ENCODE peak calls at places on chromosomes 6 and 20, in four cellular contexts. H is GM12865, F is mucosa of descending colon, V is AG04450. O is an unnamed sample.

GRCh38 chr20:38581830-38582358 is 897 bp downstream of the ADIG start:
- DNase-seq in H (no peak), V (no peak), F (no peak), O (no peak)

GRCh38 chr6:8705435-8706020 is 270.2 kb upstream of the SLC35B3 start:
- DNase-seq in V (no peak), F (no peak), H (no peak), O (no peak)

GRCh38 chr20:32685541-32686529 is 12.1 kb upstream of the C20orf203 start:
- DNase-seq in V (peak; percentile 81), F (no peak), H (no peak), O (peak; percentile 47)

GRCh38 chr6:166739655-166740318 is 112.7 kb upstream of the RPS6KA2 start:
- DNase-seq in H (no peak), V (no peak), F (no peak), O (no peak)

GRCh38 chr6:126140015-126140414 is 153.7 kb downstream of the TRMT11 start:
- DNase-seq in H (no peak), V (no peak), F (no peak), O (no peak)

GRCh38 chr20:45014671-45015415 is 48.5 kb downstream of the STK4 start:
- DNase-seq in F (no peak), H (no peak), V (no peak), O (no peak)

GRCh38 chr20:23654005-23654404 is 16.2 kb upstream of the CST3 start:
- DNase-seq in H (no peak), V (no peak), F (no peak), O (no peak)

GRCh38 chr6:132020138-132020551 is 69.0 kb upstream of the CCN2 start:
- DNase-seq in H (no peak), F (no peak), V (no peak), O (peak; percentile 21)

GRCh38 chr6:35417979-35418661 is 34.0 kb upstream of the FANCE start:
- DNase-seq in H (no peak), V (no peak), F (peak; percentile 74), O (no peak)

GRCh38 chr20:19813839-19814238 is 55.8 kb downstream of the RIN2 start:
- DNase-seq in H (no peak), F (no peak), V (no peak), O (no peak)

GRCh38 chr6:170193326-170193821 is 97.5 kb downstream of the DLL1 start:
- DNase-seq in F (no peak), H (no peak), V (no peak), O (no peak)

GRCh38 chr6:161031721-161032495 is 40.3 kb downstream of the MAP3K4 start:
- DNase-seq in F (no peak), V (peak; percentile 33), H (no peak), O (no peak)

GRCh38 chr20:3863317-3863716 is 16.7 kb downstream of the MAVS start:
- DNase-seq in V (no peak), H (peak; percentile 54), F (no peak), O (no peak)

GRCh38 chr6:170027111-170028043 is 263.5 kb downstream of the DLL1 start:
- DNase-seq in V (no peak), H (no peak), F (no peak), O (no peak)

GRCh38 chr6:21987501-21987957 is 309.3 kb downstream of the PRL start:
- DNase-seq in H (peak; percentile 58), F (peak; percentile 53), V (peak; percentile 86), O (peak; percentile 80)

GRCh38 chr6:70103798-70104197 is 199.1 kb downstream of the COL9A1 start:
- DNase-seq in H (peak; percentile 24), F (no peak), V (no peak), O (no peak)

GRCh38 chr6:39191236-39191930 is 37.9 kb downstream of the KCNK5 start:
- DNase-seq in H (no peak), F (peak; percentile 57), V (no peak), O (no peak)

GRCh38 chr6:137571854-137572253 is 77.7 kb upstream of the OLIG3 start:
- DNase-seq in H (peak; percentile 70), V (no peak), F (peak; percentile 36), O (no peak)

GRCh38 chr6:170080828-170081368 is 210.0 kb downstream of the DLL1 start:
- DNase-seq in H (no peak), V (no peak), F (no peak), O (no peak)

GRCh38 chr6:112879920-112880413 is 532.8 kb downstream of the RFPL4B start:
- DNase-seq in F (no peak), V (no peak), H (peak; percentile 89), O (no peak)

GRCh38 chr6:148945311-148946021 is 198.6 kb downstream of the UST start:
- DNase-seq in V (no peak), H (no peak), F (no peak), O (no peak)

GRCh38 chr20:45639687-45640086 is 8.6 kb upstream of the WFDC9 start:
- DNase-seq in F (no peak), V (no peak), H (no peak), O (no peak)

GRCh38 chr6:7976485-7977010 is 66.0 kb upstream of the TXNDC5 start:
- DNase-seq in F (no peak), V (no peak), H (no peak), O (no peak)

GRCh38 chr6:52503344-52503747 is 73.5 kb downstream of the TRAM2 start:
- DNase-seq in F (no peak), V (no peak), H (no peak), O (peak; percentile 59)

GRCh38 chr6:106767271-106767670 is 137.9 kb downstream of the QRSL1 start:
- DNase-seq in V (no peak), F (no peak), H (no peak), O (no peak)

GRCh38 chr20:14918981-14919380 is 581.6 kb upstream of the FLRT3 start:
- DNase-seq in H (no peak), V (no peak), F (no peak), O (no peak)

GRCh38 chr6:169665289-169665688 is 36.5 kb downstream of the WDR27 start:
- DNase-seq in F (no peak), H (no peak), V (no peak), O (no peak)

GRCh38 chr6:10759884-10760329 is 12.3 kb downstream of the TMEM14B start:
- DNase-seq in V (peak; percentile 33), F (no peak), H (no peak), O (no peak)

GRCh38 chr6:64874776-64875175 is 832.2 kb downstream of the EYS start:
- DNase-seq in H (no peak), V (no peak), F (no peak), O (no peak)

GRCh38 chr6:143536866-143537691 is 25.6 kb upstream of the FUCA2 start:
- DNase-seq in V (no peak), H (peak; percentile 70), F (peak; percentile 91), O (peak; percentile 63)

GRCh38 chr6:158367824-158368223 is 55.6 kb downstream of the TULP4 start:
- DNase-seq in F (no peak), V (no peak), H (no peak), O (no peak)

GRCh38 chr20:42432485-42432884 is 757.2 kb downstream of the PTPRT start:
- DNase-seq in V (no peak), H (no peak), F (no peak), O (no peak)

GRCh38 chr20:42341654-42342053 is 723.5 kb upstream of the CHD6 start:
- DNase-seq in V (no peak), H (no peak), F (no peak), O (no peak)

GRCh38 chr6:129263117-129263516 is 380.2 kb downstream of the LAMA2 start:
- DNase-seq in V (no peak), F (no peak), H (no peak), O (no peak)

GRCh38 chr20:53865905-53866786 is 204.2 kb downstream of the BCAS1 start:
- DNase-seq in F (peak; percentile 61), H (peak; percentile 51), V (peak; percentile 27), O (peak; percentile 41)

DNA sequence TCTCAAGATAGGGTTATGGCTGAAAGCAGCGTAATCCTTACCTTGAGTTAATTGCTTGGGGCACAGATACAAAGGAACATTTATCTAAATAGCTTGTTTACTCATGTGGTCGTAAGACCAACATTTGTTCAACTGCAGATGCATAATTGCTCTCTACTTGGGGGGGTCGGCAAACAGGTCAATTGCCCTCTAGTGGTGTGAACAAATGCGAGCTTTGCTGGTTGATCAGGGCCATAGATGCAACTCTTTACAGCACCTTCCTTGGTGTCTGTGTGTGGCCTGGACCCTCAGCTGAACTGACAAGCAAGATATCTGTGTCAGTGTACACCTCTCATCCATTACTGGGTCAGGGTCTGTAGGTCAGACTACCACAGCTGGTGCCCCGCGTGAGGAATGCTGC is 24.1 kb downstream of the HLA-DPA1 start:
- DNase-seq in V (no peak), H (peak; percentile 61), F (no peak), O (no peak)
- TF ChIP-seq CTCF in V (peak; percentile 18), H (peak; percentile 61), F (no peak), O (peak; percentile 29)

DNA sequence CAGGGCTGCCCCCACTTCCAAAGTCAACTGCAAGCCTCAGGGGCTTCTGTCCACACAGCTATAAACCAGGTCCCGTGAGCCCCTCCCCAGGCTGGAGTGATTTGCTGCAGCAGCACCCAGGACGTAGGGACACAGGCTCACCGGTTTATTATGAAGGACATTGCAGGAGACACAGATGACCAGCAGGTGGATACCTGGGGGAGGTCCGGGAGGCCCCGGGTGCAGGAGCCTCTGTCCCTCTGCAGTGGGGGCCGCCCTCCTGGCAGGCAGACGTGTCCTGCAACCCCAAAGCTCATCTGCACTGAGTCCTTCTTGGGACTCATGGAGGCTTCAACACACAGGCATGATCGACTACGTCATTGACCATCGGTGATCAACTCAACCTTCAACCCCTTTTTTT is 14.5 kb upstream of the NTSR1 start:
- DNase-seq in H (no peak), V (no peak), F (no peak), O (no peak)
- TF ChIP-seq CTCF in H (no peak), V (no peak), F (no peak), O (no peak)

DNA sequence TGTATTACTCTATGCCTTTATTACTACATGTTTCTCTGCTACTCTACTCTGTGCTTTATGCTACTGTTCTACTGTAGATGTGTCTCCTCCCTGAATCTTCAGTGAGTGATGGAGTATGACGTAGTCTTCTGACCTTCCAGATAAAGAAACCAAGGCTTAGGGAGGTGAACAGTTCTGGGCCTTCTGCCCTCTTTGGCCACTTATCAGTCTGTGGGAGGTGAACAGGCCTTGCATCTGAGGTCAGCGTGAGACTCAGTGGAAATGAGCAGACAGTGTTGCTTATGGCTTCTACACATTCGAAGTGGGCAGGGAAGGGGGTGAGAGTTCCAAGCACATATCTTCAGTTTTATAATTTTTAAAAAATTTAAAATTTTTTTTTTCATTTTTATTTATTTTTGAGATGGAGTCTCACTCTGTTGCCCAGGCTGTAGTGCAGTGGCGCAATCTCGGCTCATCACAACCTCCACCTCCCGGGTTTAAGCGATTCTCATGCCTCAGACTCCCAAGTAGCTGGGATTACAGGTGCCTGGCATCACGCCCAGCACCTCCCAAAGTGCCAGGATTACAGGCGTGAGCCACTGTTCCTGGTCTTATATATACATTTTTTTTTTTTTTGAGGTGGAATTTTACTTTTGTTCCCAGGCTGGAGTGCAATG is 24.2 kb downstream of the MYBL2 start:
- DNase-seq in H (no peak), F (no peak), V (no peak), O (no peak)
- TF ChIP-seq CTCF in H (no peak), F (no peak), V (no peak), O (no peak)

GRCh38 chr20:6940052-6940451 is 172.6 kb downstream of the BMP2 start:
- DNase-seq in V (no peak), H (peak; percentile 6), F (no peak), O (no peak)

GRCh38 chr20:6944292-6944691 is 176.8 kb downstream of the BMP2 start:
- DNase-seq in V (no peak), F (no peak), H (no peak), O (no peak)

DNA sequence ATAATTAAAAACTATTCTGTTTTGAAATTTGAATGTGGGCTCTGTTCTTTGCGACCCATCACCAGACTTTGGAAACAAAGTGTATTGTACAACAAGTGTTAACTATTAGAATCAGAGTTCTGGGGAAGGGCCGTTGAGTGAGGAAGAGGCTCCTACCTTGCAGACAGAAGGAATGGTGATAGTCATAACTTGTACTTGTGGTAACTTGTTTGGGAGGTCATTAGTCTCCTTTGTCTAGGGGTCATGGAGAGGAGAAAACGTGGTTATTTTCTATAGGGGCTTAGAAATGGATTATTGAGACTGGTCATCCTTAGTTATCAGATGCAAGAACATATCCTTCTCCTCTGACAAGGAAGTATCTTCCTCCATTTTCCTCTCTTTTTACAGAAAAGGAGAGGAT is 174.8 kb downstream of the BMP2 start:
- DNase-seq in H (no peak), V (no peak), F (no peak), O (no peak)
- TF ChIP-seq CTCF in H (no peak), V (no peak), F (no peak), O (no peak)

O was measured in heart left ventricle.